ENCODE peak calls at places on chromosomes 2 and 18, in eight cellular contexts. One of them, this sample, is unnamed.

GRCh38 chr2:84776011-84776410 is 104.9 kb downstream of the TRABD2A start:
- DNase-seq in bronchial epithelial cell: peak; percentile 56
- DNase-seq in activated CD8-positive, alpha-beta T cell treated with anti-CD3 and anti-CD28 coated beads for 36 hours: no peak
- DNase-seq in fibroblast of mammary gland: peak; percentile 19
- DNase-seq in psoas muscle: no peak
- DNase-seq in Peyer's patch: no peak
- DNase-seq in CD8-positive, alpha-beta T cell: no peak
- DNase-seq in transverse colon: no peak
- DNase-seq in this sample: no peak

GRCh38 chr2:124953921-124954320 is 928.8 kb downstream of the CNTNAP5 start:
- DNase-seq in bronchial epithelial cell: no peak
- DNase-seq in activated CD8-positive, alpha-beta T cell treated with anti-CD3 and anti-CD28 coated beads for 36 hours: no peak
- DNase-seq in fibroblast of mammary gland: no peak
- DNase-seq in psoas muscle: no peak
- DNase-seq in Peyer's patch: no peak
- DNase-seq in CD8-positive, alpha-beta T cell: no peak
- DNase-seq in transverse colon: no peak
- DNase-seq in this sample: no peak

GRCh38 chr2:120809576-120810440 is 74.1 kb downstream of the GLI2 start:
- DNase-seq in bronchial epithelial cell: no peak
- DNase-seq in activated CD8-positive, alpha-beta T cell treated with anti-CD3 and anti-CD28 coated beads for 36 hours: no peak
- DNase-seq in fibroblast of mammary gland: no peak
- DNase-seq in psoas muscle: no peak
- DNase-seq in Peyer's patch: no peak
- DNase-seq in CD8-positive, alpha-beta T cell: no peak
- DNase-seq in transverse colon: no peak
- DNase-seq in this sample: no peak

GRCh38 chr2:236715077-236715476 is 145.5 kb downstream of the ACKR3 start:
- DNase-seq in bronchial epithelial cell: no peak
- DNase-seq in activated CD8-positive, alpha-beta T cell treated with anti-CD3 and anti-CD28 coated beads for 36 hours: no peak
- DNase-seq in fibroblast of mammary gland: no peak
- DNase-seq in psoas muscle: no peak
- DNase-seq in Peyer's patch: no peak
- DNase-seq in CD8-positive, alpha-beta T cell: no peak
- DNase-seq in transverse colon: no peak
- DNase-seq in this sample: no peak

GRCh38 chr2:234954551-234954992 is 2.8 kb downstream of the SH3BP4 start:
- DNase-seq in bronchial epithelial cell: peak; percentile 36
- DNase-seq in activated CD8-positive, alpha-beta T cell treated with anti-CD3 and anti-CD28 coated beads for 36 hours: no peak
- DNase-seq in fibroblast of mammary gland: peak; percentile 83
- DNase-seq in psoas muscle: no peak
- DNase-seq in Peyer's patch: no peak
- DNase-seq in CD8-positive, alpha-beta T cell: no peak
- DNase-seq in transverse colon: no peak
- DNase-seq in this sample: no peak

GRCh38 chr2:43472527-43473194 is 123.2 kb downstream of the THADA start:
- DNase-seq in bronchial epithelial cell: peak; percentile 56
- DNase-seq in activated CD8-positive, alpha-beta T cell treated with anti-CD3 and anti-CD28 coated beads for 36 hours: no peak
- DNase-seq in fibroblast of mammary gland: no peak
- DNase-seq in psoas muscle: no peak
- DNase-seq in Peyer's patch: no peak
- DNase-seq in CD8-positive, alpha-beta T cell: no peak
- DNase-seq in transverse colon: no peak
- DNase-seq in this sample: no peak

GRCh38 chr2:186535861-186536260 is 49.8 kb downstream of the ZC3H15 start:
- DNase-seq in bronchial epithelial cell: no peak
- DNase-seq in activated CD8-positive, alpha-beta T cell treated with anti-CD3 and anti-CD28 coated beads for 36 hours: no peak
- DNase-seq in fibroblast of mammary gland: no peak
- DNase-seq in psoas muscle: no peak
- DNase-seq in Peyer's patch: no peak
- DNase-seq in CD8-positive, alpha-beta T cell: no peak
- DNase-seq in transverse colon: no peak
- DNase-seq in this sample: no peak

GRCh38 chr2:63488118-63488713 is 100.1 kb downstream of the WDPCP start:
- DNase-seq in bronchial epithelial cell: peak; percentile 37
- DNase-seq in activated CD8-positive, alpha-beta T cell treated with anti-CD3 and anti-CD28 coated beads for 36 hours: peak; percentile 47
- DNase-seq in fibroblast of mammary gland: peak; percentile 47
- DNase-seq in psoas muscle: no peak
- DNase-seq in Peyer's patch: no peak
- DNase-seq in CD8-positive, alpha-beta T cell: no peak
- DNase-seq in transverse colon: no peak
- DNase-seq in this sample: no peak

GRCh38 chr2:82968381-82968780 is 1490.7 kb downstream of the SUCLG1 start:
- DNase-seq in bronchial epithelial cell: peak; percentile 13
- DNase-seq in activated CD8-positive, alpha-beta T cell treated with anti-CD3 and anti-CD28 coated beads for 36 hours: no peak
- DNase-seq in fibroblast of mammary gland: no peak
- DNase-seq in psoas muscle: no peak
- DNase-seq in Peyer's patch: no peak
- DNase-seq in CD8-positive, alpha-beta T cell: no peak
- DNase-seq in transverse colon: no peak
- DNase-seq in this sample: no peak

GRCh38 chr2:150608341-150608740 is 120.9 kb upstream of the RND3 start:
- DNase-seq in bronchial epithelial cell: peak; percentile 78
- DNase-seq in activated CD8-positive, alpha-beta T cell treated with anti-CD3 and anti-CD28 coated beads for 36 hours: no peak
- DNase-seq in fibroblast of mammary gland: no peak
- DNase-seq in psoas muscle: no peak
- DNase-seq in Peyer's patch: no peak
- DNase-seq in CD8-positive, alpha-beta T cell: no peak
- DNase-seq in transverse colon: no peak
- DNase-seq in this sample: no peak

GRCh38 chr2:17969661-17970060 is 91.2 kb downstream of the KCNS3 start:
- DNase-seq in bronchial epithelial cell: no peak
- DNase-seq in activated CD8-positive, alpha-beta T cell treated with anti-CD3 and anti-CD28 coated beads for 36 hours: no peak
- DNase-seq in fibroblast of mammary gland: no peak
- DNase-seq in psoas muscle: no peak
- DNase-seq in Peyer's patch: no peak
- DNase-seq in CD8-positive, alpha-beta T cell: no peak
- DNase-seq in transverse colon: no peak
- DNase-seq in this sample: no peak

GRCh38 chr18:61334951-61335736 is 1.9 kb downstream of the CDH20 start:
- DNase-seq in bronchial epithelial cell: no peak
- DNase-seq in activated CD8-positive, alpha-beta T cell treated with anti-CD3 and anti-CD28 coated beads for 36 hours: no peak
- DNase-seq in fibroblast of mammary gland: no peak
- DNase-seq in psoas muscle: no peak
- DNase-seq in Peyer's patch: no peak
- DNase-seq in CD8-positive, alpha-beta T cell: no peak
- DNase-seq in transverse colon: no peak
- DNase-seq in this sample: no peak

GRCh38 chr2:74530239-74531161 is 767 bp downstream of the HTRA2 start:
- DNase-seq in bronchial epithelial cell: no peak
- DNase-seq in activated CD8-positive, alpha-beta T cell treated with anti-CD3 and anti-CD28 coated beads for 36 hours: peak; percentile 74
- DNase-seq in fibroblast of mammary gland: peak; percentile 47
- DNase-seq in psoas muscle: peak; percentile 70
- DNase-seq in Peyer's patch: peak; percentile 70
- DNase-seq in CD8-positive, alpha-beta T cell: peak; percentile 51
- DNase-seq in transverse colon: peak; percentile 62
- DNase-seq in this sample: peak; percentile 47

GRCh38 chr2:158671381-158672245 is 123.5 kb upstream of the DAPL1 start:
- DNase-seq in bronchial epithelial cell: no peak
- DNase-seq in activated CD8-positive, alpha-beta T cell treated with anti-CD3 and anti-CD28 coated beads for 36 hours: no peak
- DNase-seq in fibroblast of mammary gland: no peak
- DNase-seq in psoas muscle: no peak
- DNase-seq in Peyer's patch: no peak
- DNase-seq in CD8-positive, alpha-beta T cell: no peak
- DNase-seq in transverse colon: no peak
- DNase-seq in this sample: no peak

GRCh38 chr18:8752329-8752728 is 47.0 kb downstream of the MTCL1 start:
- DNase-seq in bronchial epithelial cell: no peak
- DNase-seq in activated CD8-positive, alpha-beta T cell treated with anti-CD3 and anti-CD28 coated beads for 36 hours: no peak
- DNase-seq in fibroblast of mammary gland: peak; percentile 24
- DNase-seq in psoas muscle: no peak
- DNase-seq in Peyer's patch: no peak
- DNase-seq in CD8-positive, alpha-beta T cell: no peak
- DNase-seq in transverse colon: no peak
- DNase-seq in this sample: no peak

GRCh38 chr2:239184968-239185903 is 215.6 kb downstream of the HDAC4 start:
- DNase-seq in bronchial epithelial cell: no peak
- DNase-seq in activated CD8-positive, alpha-beta T cell treated with anti-CD3 and anti-CD28 coated beads for 36 hours: no peak
- DNase-seq in fibroblast of mammary gland: no peak
- DNase-seq in psoas muscle: no peak
- DNase-seq in Peyer's patch: peak; percentile 36
- DNase-seq in CD8-positive, alpha-beta T cell: no peak
- DNase-seq in transverse colon: peak; percentile 5
- DNase-seq in this sample: no peak

GRCh38 chr2:197777823-197778407 is 7.2 kb downstream of the BOLL start:
- DNase-seq in bronchial epithelial cell: peak; percentile 41
- DNase-seq in activated CD8-positive, alpha-beta T cell treated with anti-CD3 and anti-CD28 coated beads for 36 hours: peak; percentile 15
- DNase-seq in fibroblast of mammary gland: peak; percentile 59
- DNase-seq in psoas muscle: no peak
- DNase-seq in Peyer's patch: no peak
- DNase-seq in CD8-positive, alpha-beta T cell: no peak
- DNase-seq in transverse colon: no peak
- DNase-seq in this sample: no peak

GRCh38 chr2:203683932-203684556 is 22.4 kb upstream of the CD28 start:
- DNase-seq in bronchial epithelial cell: peak; percentile 99
- DNase-seq in activated CD8-positive, alpha-beta T cell treated with anti-CD3 and anti-CD28 coated beads for 36 hours: peak; percentile 73
- DNase-seq in fibroblast of mammary gland: peak; percentile 94
- DNase-seq in psoas muscle: no peak
- DNase-seq in Peyer's patch: no peak
- DNase-seq in CD8-positive, alpha-beta T cell: no peak
- DNase-seq in transverse colon: no peak
- DNase-seq in this sample: no peak

DNA sequence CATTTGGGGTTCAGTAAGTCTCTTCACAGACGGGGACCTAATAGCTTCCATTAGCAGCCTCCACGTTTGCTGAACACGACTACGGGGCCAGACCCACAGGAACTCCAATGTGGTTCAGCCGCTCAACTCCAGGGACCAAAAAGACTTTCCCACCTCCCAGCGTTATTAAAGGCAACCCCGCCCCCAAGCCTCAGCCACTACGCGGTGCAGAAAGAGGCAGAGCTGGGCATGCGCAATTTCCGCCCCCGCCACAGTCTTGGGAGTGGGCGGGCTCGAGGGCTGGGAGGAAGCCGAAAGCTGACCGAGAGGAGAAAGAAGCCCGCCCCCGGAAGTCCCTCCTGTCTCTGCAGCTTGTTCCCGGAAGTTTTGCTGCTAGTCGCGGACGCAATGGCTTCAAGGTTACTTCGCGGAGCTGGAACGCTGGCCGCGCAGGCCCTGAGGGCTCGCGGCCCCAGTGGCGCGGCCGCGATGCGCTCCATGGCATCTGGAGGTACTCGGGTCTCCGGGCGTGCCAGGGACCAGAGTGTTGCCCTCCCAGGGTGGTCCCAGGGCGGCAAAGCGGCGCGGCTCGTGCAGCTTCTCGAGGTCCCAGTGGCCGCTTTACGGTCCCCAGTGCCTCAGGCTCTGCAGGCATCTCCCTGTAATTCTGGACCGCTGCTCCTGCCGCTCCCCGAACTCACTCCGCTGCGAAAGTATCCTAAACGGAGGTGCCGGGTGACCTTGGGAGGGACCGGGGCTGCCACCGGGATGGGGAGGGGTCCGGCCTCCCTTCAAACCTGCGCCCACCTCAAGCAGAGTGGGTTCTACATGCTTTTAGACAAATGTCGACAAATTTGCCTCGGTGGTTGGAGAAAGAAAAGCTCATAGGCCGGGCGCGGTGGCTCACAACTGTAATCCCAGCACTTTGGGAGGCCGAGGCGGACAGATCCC is at the start of gene COX5B:
- DNase-seq in bronchial epithelial cell: peak; percentile 93
- DNase-seq in activated CD8-positive, alpha-beta T cell treated with anti-CD3 and anti-CD28 coated beads for 36 hours: peak; percentile 100
- DNase-seq in fibroblast of mammary gland: peak; percentile 93
- DNase-seq in psoas muscle: peak; percentile 100
- DNase-seq in Peyer's patch: peak; percentile 99
- DNase-seq in CD8-positive, alpha-beta T cell: peak; percentile 99
- DNase-seq in transverse colon: peak; percentile 99
- DNase-seq in this sample: peak; percentile 94
- TF ChIP-seq CTCF in bronchial epithelial cell: no peak
- TF ChIP-seq CTCF in activated CD8-positive, alpha-beta T cell treated with anti-CD3 and anti-CD28 coated beads for 36 hours: no peak
- TF ChIP-seq CTCF in fibroblast of mammary gland: no peak
- TF ChIP-seq CTCF in psoas muscle: no peak
- TF ChIP-seq CTCF in Peyer's patch: no peak
- TF ChIP-seq CTCF in CD8-positive, alpha-beta T cell: no peak
- TF ChIP-seq CTCF in transverse colon: no peak
- TF ChIP-seq CTCF in this sample: no peak

DNA sequence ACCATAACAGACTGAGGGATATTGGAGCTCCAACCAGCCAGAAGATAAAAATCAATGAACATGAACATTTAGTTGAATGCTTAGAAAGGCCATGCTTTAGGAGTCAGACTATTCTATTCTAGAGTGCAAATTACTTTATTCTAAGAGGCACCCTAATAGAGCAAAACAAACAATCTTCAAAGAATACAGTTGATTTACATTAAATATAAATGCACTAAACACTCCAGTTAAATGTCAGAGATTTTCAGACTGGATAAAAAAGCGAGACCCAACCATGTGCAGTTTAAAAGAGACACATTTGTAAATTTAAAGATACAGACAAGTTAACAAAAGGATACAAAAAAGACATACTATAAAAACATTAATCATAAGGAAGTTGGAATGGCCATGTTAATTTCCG is 214.0 kb upstream of the SMAD7 start:
- DNase-seq in bronchial epithelial cell: no peak
- DNase-seq in activated CD8-positive, alpha-beta T cell treated with anti-CD3 and anti-CD28 coated beads for 36 hours: no peak
- DNase-seq in fibroblast of mammary gland: no peak
- DNase-seq in psoas muscle: no peak
- DNase-seq in Peyer's patch: no peak
- DNase-seq in CD8-positive, alpha-beta T cell: no peak
- DNase-seq in transverse colon: no peak
- DNase-seq in this sample: no peak
- TF ChIP-seq CTCF in bronchial epithelial cell: no peak
- TF ChIP-seq CTCF in activated CD8-positive, alpha-beta T cell treated with anti-CD3 and anti-CD28 coated beads for 36 hours: no peak
- TF ChIP-seq CTCF in fibroblast of mammary gland: no peak
- TF ChIP-seq CTCF in psoas muscle: no peak
- TF ChIP-seq CTCF in Peyer's patch: no peak
- TF ChIP-seq CTCF in CD8-positive, alpha-beta T cell: no peak
- TF ChIP-seq CTCF in transverse colon: no peak
- TF ChIP-seq CTCF in this sample: no peak

DNA sequence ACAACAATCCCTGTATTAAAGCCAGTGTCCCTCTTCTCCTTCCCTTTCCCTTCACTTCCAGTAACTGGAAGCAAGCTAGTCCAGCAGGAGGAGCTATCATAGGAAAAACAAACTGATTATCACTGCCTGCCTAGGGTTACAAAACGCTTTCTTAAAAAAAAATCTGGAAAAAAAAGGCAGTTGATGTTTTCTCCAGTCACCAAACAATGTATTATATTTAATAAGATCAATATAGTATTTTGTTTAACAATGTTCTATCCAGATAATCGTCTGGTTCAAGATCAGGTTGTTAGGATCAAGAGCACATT is 78.8 kb upstream of the ITGB6 start:
- DNase-seq in bronchial epithelial cell: no peak
- DNase-seq in activated CD8-positive, alpha-beta T cell treated with anti-CD3 and anti-CD28 coated beads for 36 hours: no peak
- DNase-seq in fibroblast of mammary gland: peak; percentile 68
- DNase-seq in psoas muscle: no peak
- DNase-seq in Peyer's patch: no peak
- DNase-seq in CD8-positive, alpha-beta T cell: no peak
- DNase-seq in transverse colon: no peak
- DNase-seq in this sample: no peak
- TF ChIP-seq CTCF in bronchial epithelial cell: peak; percentile 39
- TF ChIP-seq CTCF in activated CD8-positive, alpha-beta T cell treated with anti-CD3 and anti-CD28 coated beads for 36 hours: no peak
- TF ChIP-seq CTCF in fibroblast of mammary gland: peak; percentile 65
- TF ChIP-seq CTCF in psoas muscle: peak; percentile 39
- TF ChIP-seq CTCF in Peyer's patch: no peak
- TF ChIP-seq CTCF in CD8-positive, alpha-beta T cell: no peak
- TF ChIP-seq CTCF in transverse colon: peak; percentile 36
- TF ChIP-seq CTCF in this sample: no peak

DNA sequence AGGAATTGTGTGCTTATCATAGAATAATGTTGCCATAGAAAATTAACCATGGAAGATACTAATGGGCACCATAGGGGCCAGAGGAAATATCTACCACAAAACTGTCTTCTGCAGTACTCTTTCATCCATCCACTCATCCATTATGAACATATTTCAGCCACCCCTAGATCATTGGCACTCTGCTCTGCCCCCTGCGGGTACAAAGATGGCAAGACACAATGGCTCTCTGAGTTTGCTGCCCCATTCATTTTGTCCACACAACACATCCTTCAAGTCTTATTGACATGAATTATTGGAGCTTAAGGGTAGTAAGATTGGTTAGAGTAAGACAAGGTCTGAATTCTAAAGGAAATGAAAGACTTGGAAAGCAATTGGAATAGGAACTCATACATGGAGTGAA is 1224.7 kb upstream of the CELF4 start:
- DNase-seq in bronchial epithelial cell: peak; percentile 23
- DNase-seq in activated CD8-positive, alpha-beta T cell treated with anti-CD3 and anti-CD28 coated beads for 36 hours: peak; percentile 8
- DNase-seq in fibroblast of mammary gland: no peak
- DNase-seq in psoas muscle: no peak
- DNase-seq in Peyer's patch: no peak
- DNase-seq in CD8-positive, alpha-beta T cell: no peak
- DNase-seq in transverse colon: no peak
- DNase-seq in this sample: no peak
- TF ChIP-seq CTCF in bronchial epithelial cell: peak; percentile 63
- TF ChIP-seq CTCF in activated CD8-positive, alpha-beta T cell treated with anti-CD3 and anti-CD28 coated beads for 36 hours: no peak
- TF ChIP-seq CTCF in fibroblast of mammary gland: no peak
- TF ChIP-seq CTCF in psoas muscle: no peak
- TF ChIP-seq CTCF in Peyer's patch: no peak
- TF ChIP-seq CTCF in CD8-positive, alpha-beta T cell: no peak
- TF ChIP-seq CTCF in transverse colon: no peak
- TF ChIP-seq CTCF in this sample: no peak

This sample was measured in activated B cell treated with CpG ODN at 0.5 μM for 24 hours.